ENCODE peak calls at places on chromosomes 12 and 14, in six cellular contexts. Q is astrocyte; J is CD8-positive, alpha-beta T cell; F is tibial artery; K is cardiac muscle cell; M is GM23248. B is an unnamed sample.

GRCh38 chr12:131159660-131160059 is 206.0 kb downstream of the ADGRD1 start:
- DNase-seq in Q (no peak), M (no peak), J (no peak), K (peak; percentile 46), F (no peak), B (no peak)

GRCh38 chr14:68772761-68773381 is 20.0 kb downstream of the ZFP36L1 start:
- DNase-seq in J (no peak), M (no peak), K (no peak), Q (no peak), F (peak; percentile 12), B (no peak)

GRCh38 chr12:23204933-23205778 is 580.2 kb downstream of the ETNK1 start:
- DNase-seq in M (peak; percentile 73), F (no peak), K (peak; percentile 65), J (no peak), Q (peak; percentile 24), B (no peak)

GRCh38 chr12:104582739-104583138 is 126.0 kb downstream of the CHST11 start:
- DNase-seq in M (no peak), J (no peak), Q (no peak), F (no peak), K (no peak), B (no peak)

GRCh38 chr12:5441497-5442236 is 9.8 kb downstream of the NTF3 start:
- DNase-seq in K (no peak), Q (peak; percentile 81), J (no peak), M (peak; percentile 70), F (no peak), B (no peak)

GRCh38 chr12:15851045-15851444 is 31.1 kb upstream of the STRAP start:
- DNase-seq in K (no peak), M (no peak), Q (no peak), F (no peak), J (no peak), B (no peak)

GRCh38 chr14:64826845-64827244 is 52.9 kb downstream of the SPTB start:
- DNase-seq in Q (no peak), K (no peak), M (peak; percentile 24), F (no peak), J (no peak), B (no peak)

GRCh38 chr12:10069099-10069498 is 29.7 kb downstream of the CLEC1A start:
- DNase-seq in M (peak; percentile 86), J (no peak), Q (peak; percentile 2), K (no peak), F (no peak), B (no peak)

GRCh38 chr14:67444395-67444794 is 32.4 kb upstream of the PLEK2 start:
- DNase-seq in J (no peak), Q (no peak), K (no peak), M (no peak), F (no peak), B (peak; percentile 26)

GRCh38 chr12:47307680-47308399 is 228.1 kb upstream of the AMIGO2 start:
- DNase-seq in Q (peak; percentile 48), J (peak; percentile 31), F (peak; percentile 38), K (peak; percentile 64), M (peak; percentile 70), B (peak; percentile 3)

DNA sequence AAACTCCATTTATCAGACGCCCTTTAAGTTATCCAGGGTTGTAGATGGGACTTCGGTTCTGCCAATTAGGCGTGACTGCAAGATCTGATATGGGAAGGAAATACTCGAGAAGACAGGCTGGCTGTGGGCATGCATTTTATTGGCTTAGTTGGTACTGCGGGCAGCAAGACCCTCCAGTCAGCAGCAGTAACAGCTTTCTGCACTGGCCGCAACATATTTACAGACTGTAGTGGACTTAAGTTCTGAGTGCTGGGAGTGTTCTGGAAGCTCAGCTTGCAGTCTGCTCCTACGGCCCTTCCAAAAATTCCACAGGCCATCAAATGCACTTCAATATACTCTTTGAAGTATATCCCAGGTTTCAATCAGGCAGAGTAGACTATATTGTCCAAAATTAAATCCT is 21.1 kb downstream of the KITLG start:
- DNase-seq in M (no peak), F (no peak), Q (no peak), J (no peak), K (peak; percentile 28), B (no peak)
- H3K27ac ChIP-seq in M (no peak overlapping the region), F (no peak overlapping the region), Q (no peak overlapping the region), J (no peak overlapping the region), K (peak overlapping the region; percentile 18), B (peak overlapping the region; percentile 88)

GRCh38 chr14:26415618-26416123 is 182.2 kb downstream of the NOVA1 start:
- DNase-seq in M (peak; percentile 48), F (peak; percentile 64), J (no peak), Q (no peak), K (no peak), B (no peak)
- H3K27ac ChIP-seq in M (no peak overlapping the region), F (no peak overlapping the region), J (no peak overlapping the region), Q (no peak overlapping the region), K (no peak overlapping the region), B (no peak overlapping the region)

DNA sequence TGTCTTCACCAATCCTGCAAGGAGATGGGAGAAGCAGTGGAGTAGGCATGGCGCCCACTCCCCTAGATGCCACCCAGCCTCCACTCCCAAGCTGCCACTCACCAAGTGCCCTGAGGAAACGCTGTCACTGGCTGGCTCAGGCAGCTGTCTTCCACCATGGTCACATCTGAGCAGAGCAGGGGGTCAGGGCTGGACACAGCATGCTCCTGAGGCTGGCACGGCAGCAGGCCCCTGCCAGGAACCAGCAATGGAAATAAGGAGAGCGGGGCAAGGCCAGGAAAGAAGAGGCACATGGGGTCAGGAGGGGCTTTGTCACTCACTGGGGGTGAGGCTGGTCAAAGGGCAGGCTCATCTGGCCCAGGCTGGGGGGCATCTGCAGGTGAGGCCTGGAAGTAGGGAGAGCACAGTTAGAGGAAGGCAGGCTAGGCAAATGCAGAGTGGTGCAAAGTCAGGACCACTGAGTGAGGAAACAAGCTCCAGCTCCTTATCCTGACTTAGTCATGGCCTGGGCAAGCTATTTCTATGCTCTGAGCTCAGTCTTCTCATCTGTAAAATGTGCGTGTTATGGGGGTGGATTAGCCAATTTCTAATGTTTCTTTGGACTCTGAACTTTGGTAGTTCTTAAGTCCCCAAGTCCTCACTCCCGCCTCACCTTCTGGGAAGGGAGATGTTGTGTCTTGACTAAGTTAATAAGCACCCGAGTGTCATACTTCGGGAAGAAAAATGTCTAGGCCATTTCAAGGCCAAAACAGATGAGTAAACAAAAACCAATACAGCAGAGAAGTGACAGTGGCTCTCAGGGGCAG is 8.0 kb downstream of the NAB2 start:
- DNase-seq in F (no peak), J (no peak), Q (no peak), K (no peak), M (no peak), B (no peak)
- H3K27ac ChIP-seq in F (peak overlapping the region; percentile 12), J (no peak overlapping the region), Q (no peak overlapping the region), K (peak overlapping the region; percentile 16), M (peak overlapping the region; percentile 9), B (peak overlapping the region; percentile 78)

GRCh38 chr12:1050059-1050707 is 59.2 kb downstream of the ERC1 start:
- DNase-seq in Q (no peak), J (no peak), K (no peak), M (no peak), F (no peak), B (no peak)
- H3K27ac ChIP-seq in Q (no peak overlapping the region), J (no peak overlapping the region), K (no peak overlapping the region), M (no peak overlapping the region), F (no peak overlapping the region), B (no peak overlapping the region)

DNA sequence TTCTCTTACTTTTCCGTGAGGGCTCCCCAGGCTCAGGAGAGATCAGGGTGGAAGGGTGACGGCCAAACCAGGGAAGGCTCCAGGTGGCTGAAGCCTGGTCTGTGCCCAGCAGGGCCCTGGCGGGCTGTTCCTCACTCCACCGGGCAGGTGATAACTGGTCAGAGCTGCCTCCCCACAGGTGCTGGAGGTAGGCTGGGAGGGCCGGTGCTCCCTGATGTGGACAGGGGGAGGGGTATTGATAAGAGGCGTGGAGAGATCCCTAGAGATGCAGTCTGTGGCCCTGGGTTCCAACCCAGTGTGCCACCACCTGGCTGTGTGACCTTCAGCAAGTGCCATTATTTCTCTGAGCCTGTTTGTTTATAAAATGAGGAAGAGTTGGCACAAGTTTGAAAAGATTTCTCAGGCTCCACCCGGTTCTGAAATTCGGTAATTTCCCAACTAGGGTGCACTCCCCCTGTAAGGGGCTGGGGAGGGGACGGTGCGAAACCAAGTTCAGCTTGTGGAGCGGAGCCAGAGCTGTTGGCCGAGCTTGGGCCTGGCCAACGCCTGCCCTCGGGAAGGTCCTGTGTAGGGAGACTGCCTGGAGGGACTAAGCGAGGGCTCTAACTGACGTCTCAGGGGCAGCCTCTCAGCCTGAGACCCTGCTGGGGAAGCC is 999 bp upstream of the NR4A1 start:
- DNase-seq in F (no peak), K (no peak), Q (no peak), J (no peak), M (no peak), B (no peak)
- H3K27ac ChIP-seq in F (peak overlapping the region; percentile 98), K (peak overlapping the region; percentile 97), Q (peak overlapping the region; percentile 83), J (peak overlapping the region; percentile 81), M (peak overlapping the region; percentile 95), B (peak overlapping the region; percentile 35)

DNA sequence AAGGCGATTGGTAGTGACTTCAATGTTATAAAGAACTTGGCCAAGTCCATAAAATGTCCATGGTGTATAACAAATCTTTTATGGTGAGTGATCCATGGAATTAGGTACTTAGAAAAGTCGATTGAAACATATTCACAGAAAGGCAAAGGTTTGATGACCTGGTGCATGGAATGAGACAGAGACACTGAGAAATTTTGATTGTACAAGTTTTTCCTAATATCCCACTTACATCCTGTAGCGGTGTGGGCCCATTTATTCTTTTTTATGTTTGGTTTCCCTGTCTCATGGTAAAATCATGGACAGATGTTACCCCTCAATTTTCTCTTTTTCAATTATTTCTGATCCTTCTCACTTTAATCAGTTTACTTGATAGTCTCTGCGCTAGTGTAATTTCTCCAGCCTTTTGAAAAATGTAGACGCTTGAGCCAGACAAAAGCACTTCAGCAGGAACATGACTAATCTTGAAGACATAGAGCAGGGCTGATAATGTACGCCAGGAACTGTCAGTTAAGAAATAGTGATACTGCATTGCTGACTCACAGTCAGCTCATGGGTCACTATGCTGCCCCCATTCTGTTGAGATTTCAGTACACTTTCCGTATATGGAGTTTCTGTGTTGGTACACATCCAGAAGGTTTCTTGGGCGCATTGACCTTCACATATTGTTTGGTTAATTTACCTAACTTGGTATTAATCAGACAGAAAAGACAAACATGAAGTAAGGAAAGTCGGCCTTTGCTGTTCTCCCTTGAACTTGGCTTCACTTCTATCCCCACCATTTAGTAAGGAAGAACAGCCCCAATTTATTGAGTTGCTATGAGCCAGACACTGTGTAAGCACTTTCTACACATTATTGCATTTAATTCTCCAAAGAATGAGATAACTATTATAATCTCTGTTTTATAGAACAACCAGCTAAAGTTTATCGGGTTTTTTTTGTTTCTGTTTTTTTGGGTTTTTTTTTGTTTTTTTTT is 841.7 kb downstream of the DIO2 start:
- DNase-seq in Q (peak; percentile 99), F (no peak), J (no peak), M (peak; percentile 56), K (peak; percentile 21), B (peak; percentile 62)
- H3K27ac ChIP-seq in Q (peak overlapping the region; percentile 67), F (no peak overlapping the region), J (no peak overlapping the region), M (no peak overlapping the region), K (no peak overlapping the region), B (peak overlapping the region; percentile 8)

DNA sequence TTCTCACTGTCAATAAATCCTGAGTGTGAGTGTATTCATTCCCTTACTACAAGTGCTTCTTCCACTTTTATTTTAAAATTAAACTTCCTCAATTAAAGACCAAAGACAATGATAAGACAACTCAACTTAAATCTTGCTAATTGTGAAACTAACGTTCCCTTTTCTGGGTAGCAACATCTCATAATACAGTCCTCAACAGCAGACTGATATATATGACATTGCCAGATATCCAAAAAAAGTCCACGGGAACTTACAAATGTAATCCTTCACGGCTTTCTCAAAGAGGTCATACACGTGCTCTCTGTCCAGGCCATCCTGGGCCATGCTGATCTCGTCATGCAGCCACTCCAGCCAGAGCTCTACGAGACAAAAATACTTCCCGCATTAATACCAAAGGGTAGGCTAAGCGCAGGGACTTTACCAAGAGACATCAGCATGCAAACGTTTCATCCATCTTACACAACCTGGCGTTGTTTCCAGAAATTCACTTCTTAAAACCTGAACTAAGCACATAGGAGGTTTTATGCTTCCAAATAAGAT is 13.3 kb downstream of the SART3 start:
- DNase-seq in F (no peak), Q (no peak), J (no peak), K (no peak), M (no peak), B (no peak)
- H3K27ac ChIP-seq in F (no peak overlapping the region), Q (no peak overlapping the region), J (no peak overlapping the region), K (no peak overlapping the region), M (no peak overlapping the region), B (no peak overlapping the region)

B was measured in epithelial cell of prostate.